ENCODE peak calls at places on chromosomes 4 and X, in five cellular contexts. K is AG04450; J is germinal center; C is GM18507; Z is activated CD8-positive, alpha-beta memory T cell treated with anti-CD3 and anti-CD28 coated beads for 48 hours. O is an unnamed sample.

GRCh38 chrX:43423876-43424275 is 232.2 kb upstream of the MAOA start:
- DNase-seq in K (no peak), J (no peak), C (no peak), Z (no peak), O (no peak)

GRCh38 chr4:139085141-139085540 is 69.6 kb downstream of the NOCT start:
- DNase-seq in K (no peak), J (no peak), C (no peak), Z (no peak), O (no peak)

GRCh38 chr4:168796362-168797106 is 213.5 kb downstream of the CBR4 start:
- DNase-seq in K (no peak), J (no peak), C (no peak), Z (no peak), O (no peak)

GRCh38 chr4:106868381-106869035 is 167.6 kb downstream of the DKK2 start:
- DNase-seq in K (no peak), J (no peak), C (no peak), Z (no peak), O (no peak)

GRCh38 chrX:72071213-72071612 is 60.5 kb downstream of the RTL5 start:
- DNase-seq in K (no peak), J (no peak), C (no peak), Z (no peak), O (no peak)

GRCh38 chrX:64427787-64428186 is 32.5 kb upstream of the MTMR8 start:
- DNase-seq in K (no peak), J (no peak), C (no peak), Z (no peak), O (no peak)

GRCh38 chrX:26558719-26559386 is 342.9 kb downstream of the MAGEB5 start:
- DNase-seq in K (no peak), J (no peak), C (no peak), Z (no peak), O (no peak)

GRCh38 chr4:185582651-185583400 is 47.5 kb upstream of the PDLIM3 start:
- DNase-seq in K (no peak), J (no peak), C (no peak), Z (no peak), O (no peak)

O was measured in GM12892.